ENCODE peak calls at places on chromosomes 1 and 21, in seven cellular contexts. P is body of pancreas, A is ovary, W is fibroblast of the aortic adventitia, Z is ureter, J is cardiac fibroblast, C is heart left ventricle. D is an unnamed sample.

GRCh38 chr1:68218485-68218884 is 13.8 kb downstream of the WLS start:
- DNase-seq in P (peak), A (no peak), W (no peak), Z (no peak), J (no peak), C (peak), D (no peak)

GRCh38 chr1:103525114-103525606 is 339 bp upstream of the RNPC3 start:
- DNase-seq in P (peak), A (no peak), W (peak), Z (no peak), J (peak), C (no peak), D (no peak)

GRCh38 chr1:19815801-19816736 is 986 bp upstream of the RNF186 start:
- DNase-seq in P (peak), A (no peak), W (no peak), Z (no peak), J (no peak), C (no peak), D (no peak)

GRCh38 chr1:155002479-155003226 is at the start of gene ZBTB7B:
- DNase-seq in P (peak), A (peak), W (no peak), Z (no peak), J (peak), C (peak), D (no peak)

GRCh38 chr1:214658785-214659184 is 55.8 kb downstream of the CENPF start:
- DNase-seq in P (peak), A (no peak), W (peak), Z (peak), J (peak), C (no peak), D (no peak)

GRCh38 chr1:226425431-226426031 is 17.6 kb upstream of the PARP1 start:
- DNase-seq in P (no peak), A (no peak), W (no peak), Z (no peak), J (no peak), C (no peak), D (no peak)

GRCh38 chr21:30582850-30583249 is 7.3 kb downstream of the KRTAP22-2 start:
- DNase-seq in P (no peak), A (no peak), W (no peak), Z (no peak), J (no peak), C (no peak), D (no peak)

GRCh38 chr21:16563795-16564194 is 834.0 kb downstream of the USP25 start:
- DNase-seq in P (peak), A (no peak), W (peak), Z (no peak), J (peak), C (peak), D (no peak)

GRCh38 chr1:62357916-62358315 is 38.7 kb upstream of the KANK4 start:
- DNase-seq in P (no peak), A (no peak), W (no peak), Z (no peak), J (no peak), C (no peak), D (no peak)

GRCh38 chr1:196049407-196049806 is 558.8 kb downstream of the KCNT2 start:
- DNase-seq in P (no peak), A (no peak), W (no peak), Z (no peak), J (no peak), C (no peak), D (no peak)

GRCh38 chr1:216686860-216687545 is 36.2 kb downstream of the ESRRG start:
- DNase-seq in P (no peak), A (no peak), W (no peak), Z (no peak), J (peak), C (peak), D (no peak)

GRCh38 chr1:159339517-159339916 is 37.4 kb downstream of the FCER1A start:
- DNase-seq in P (no peak), A (no peak), W (no peak), Z (no peak), J (peak), C (no peak), D (no peak)

GRCh38 chr1:36582066-36582755 is 99.5 kb upstream of the CSF3R start:
- DNase-seq in P (no peak), A (no peak), W (no peak), Z (no peak), J (no peak), C (no peak), D (no peak)

GRCh38 chr21:20591294-20591693 is 406.9 kb upstream of the NCAM2 start:
- DNase-seq in P (no peak), A (no peak), W (peak), Z (no peak), J (no peak), C (no peak), D (no peak)

GRCh38 chr1:113978863-113979702 is at the start of gene OLFML3:
- DNase-seq in P (peak), A (peak), W (peak), Z (peak), J (peak), C (peak), D (peak)

GRCh38 chr1:25197982-25198681 is 34.2 kb downstream of the SYF2 start:
- DNase-seq in P (no peak), A (no peak), W (no peak), Z (no peak), J (no peak), C (no peak), D (no peak)

GRCh38 chr1:94754570-94754969 is 65.6 kb upstream of the SLC44A3 start:
- DNase-seq in P (no peak), A (no peak), W (no peak), Z (no peak), J (peak), C (no peak), D (no peak)

GRCh38 chr1:15724949-15725880 is 10.8 kb upstream of the SLC25A34 start:
- DNase-seq in P (no peak), A (no peak), W (no peak), Z (no peak), J (peak), C (no peak), D (no peak)

GRCh38 chr1:219312967-219313366 is 139.3 kb downstream of the LYPLAL1 start:
- DNase-seq in P (no peak), A (no peak), W (peak), Z (no peak), J (peak), C (no peak), D (no peak)

D was measured in lung.